ENCODE peak calls at places on chromosomes 6 and 20, in six cellular contexts. One of them, this sample, is unnamed.

GRCh38 chr20:3660262-3661059 is 2.7 kb downstream of the GFRA4 start:
- DNase-seq in stomach: no peak
- DNase-seq in IMR-90: no peak
- DNase-seq in ascending aorta: no peak
- DNase-seq in right atrium auricular region: no peak
- DNase-seq in tibial artery: peak; percentile 8
- DNase-seq in this sample: no peak

GRCh38 chr6:159595173-159595572 is 97.9 kb downstream of the SOD2 start:
- DNase-seq in stomach: no peak
- DNase-seq in IMR-90: peak; percentile 63
- DNase-seq in ascending aorta: peak; percentile 22
- DNase-seq in right atrium auricular region: no peak
- DNase-seq in tibial artery: no peak
- DNase-seq in this sample: peak; percentile 59

GRCh38 chr6:106279179-106279578 is 46.4 kb downstream of the ATG5 start:
- DNase-seq in stomach: no peak
- DNase-seq in IMR-90: peak; percentile 35
- DNase-seq in ascending aorta: no peak
- DNase-seq in right atrium auricular region: no peak
- DNase-seq in tibial artery: no peak
- DNase-seq in this sample: peak; percentile 17

GRCh38 chr6:72748759-72749158 is 126.9 kb downstream of the KCNQ5 start:
- DNase-seq in stomach: no peak
- DNase-seq in IMR-90: peak; percentile 84
- DNase-seq in ascending aorta: no peak
- DNase-seq in right atrium auricular region: no peak
- DNase-seq in tibial artery: no peak
- DNase-seq in this sample: peak; percentile 95

GRCh38 chr20:50636601-50637539 is 54.5 kb downstream of the RIPOR3 start:
- DNase-seq in stomach: no peak
- DNase-seq in IMR-90: peak; percentile 55
- DNase-seq in ascending aorta: no peak
- DNase-seq in right atrium auricular region: no peak
- DNase-seq in tibial artery: no peak
- DNase-seq in this sample: peak; percentile 9

GRCh38 chr6:144931172-144932035 is 646.3 kb downstream of the UTRN start:
- DNase-seq in stomach: peak; percentile 35
- DNase-seq in IMR-90: peak; percentile 36
- DNase-seq in ascending aorta: no peak
- DNase-seq in right atrium auricular region: no peak
- DNase-seq in tibial artery: no peak
- DNase-seq in this sample: peak; percentile 52

GRCh38 chr6:73180718-73181619 is 44.3 kb downstream of the KHDC1L start:
- DNase-seq in stomach: no peak
- DNase-seq in IMR-90: peak; percentile 84
- DNase-seq in ascending aorta: no peak
- DNase-seq in right atrium auricular region: no peak
- DNase-seq in tibial artery: no peak
- DNase-seq in this sample: peak; percentile 71

GRCh38 chr20:31822421-31823330 is 3.5 kb downstream of the MYLK2 start:
- DNase-seq in stomach: peak; percentile 76
- DNase-seq in IMR-90: peak; percentile 46
- DNase-seq in ascending aorta: peak; percentile 59
- DNase-seq in right atrium auricular region: peak; percentile 77
- DNase-seq in tibial artery: peak; percentile 76
- DNase-seq in this sample: peak; percentile 70

GRCh38 chr6:4781967-4782537 is 5.8 kb downstream of the CDYL start:
- DNase-seq in stomach: no peak
- DNase-seq in IMR-90: no peak
- DNase-seq in ascending aorta: no peak
- DNase-seq in right atrium auricular region: no peak
- DNase-seq in tibial artery: no peak
- DNase-seq in this sample: peak; percentile 28

GRCh38 chr6:134446228-134446848 is 128.4 kb upstream of the SGK1 start:
- DNase-seq in stomach: no peak
- DNase-seq in IMR-90: peak; percentile 78
- DNase-seq in ascending aorta: no peak
- DNase-seq in right atrium auricular region: no peak
- DNase-seq in tibial artery: no peak
- DNase-seq in this sample: peak; percentile 74

GRCh38 chr6:12008366-12009179 is 3.5 kb upstream of the HIVEP1 start:
- DNase-seq in stomach: peak; percentile 70
- DNase-seq in IMR-90: peak; percentile 43
- DNase-seq in ascending aorta: no peak
- DNase-seq in right atrium auricular region: peak; percentile 81
- DNase-seq in tibial artery: peak; percentile 76
- DNase-seq in this sample: peak; percentile 60

GRCh38 chr20:55424446-55424845 is 580.9 kb downstream of the CBLN4 start:
- DNase-seq in stomach: no peak
- DNase-seq in IMR-90: no peak
- DNase-seq in ascending aorta: no peak
- DNase-seq in right atrium auricular region: no peak
- DNase-seq in tibial artery: no peak
- DNase-seq in this sample: no peak

GRCh38 chr6:14746139-14746837 is 499.6 kb upstream of the JARID2 start:
- DNase-seq in stomach: no peak
- DNase-seq in IMR-90: no peak
- DNase-seq in ascending aorta: no peak
- DNase-seq in right atrium auricular region: no peak
- DNase-seq in tibial artery: no peak
- DNase-seq in this sample: no peak

GRCh38 chr20:49712918-49713778 is 530 bp downstream of the B4GALT5 start:
- DNase-seq in stomach: peak; percentile 44
- DNase-seq in IMR-90: peak; percentile 17
- DNase-seq in ascending aorta: no peak
- DNase-seq in right atrium auricular region: no peak
- DNase-seq in tibial artery: no peak
- DNase-seq in this sample: no peak

GRCh38 chr6:10138917-10139316 is 276.0 kb downstream of the TFAP2A start:
- DNase-seq in stomach: no peak
- DNase-seq in IMR-90: peak; percentile 21
- DNase-seq in ascending aorta: no peak
- DNase-seq in right atrium auricular region: no peak
- DNase-seq in tibial artery: no peak
- DNase-seq in this sample: peak; percentile 70

GRCh38 chr6:158283304-158284005 is 28.8 kb upstream of the TULP4 start:
- DNase-seq in stomach: no peak
- DNase-seq in IMR-90: peak; percentile 67
- DNase-seq in ascending aorta: no peak
- DNase-seq in right atrium auricular region: no peak
- DNase-seq in tibial artery: no peak
- DNase-seq in this sample: peak; percentile 67

GRCh38 chr20:45611054-45611453 is 18.5 kb upstream of the WFDC10A start:
- DNase-seq in stomach: no peak
- DNase-seq in IMR-90: peak; percentile 75
- DNase-seq in ascending aorta: no peak
- DNase-seq in right atrium auricular region: no peak
- DNase-seq in tibial artery: no peak
- DNase-seq in this sample: peak; percentile 16

GRCh38 chr6:20835315-20836010 is 301.2 kb downstream of the CDKAL1 start:
- DNase-seq in stomach: no peak
- DNase-seq in IMR-90: no peak
- DNase-seq in ascending aorta: no peak
- DNase-seq in right atrium auricular region: no peak
- DNase-seq in tibial artery: no peak
- DNase-seq in this sample: no peak

GRCh38 chr6:47161176-47161687 is 119.1 kb upstream of the ADGRF1 start:
- DNase-seq in stomach: no peak
- DNase-seq in IMR-90: peak; percentile 36
- DNase-seq in ascending aorta: no peak
- DNase-seq in right atrium auricular region: no peak
- DNase-seq in tibial artery: no peak
- DNase-seq in this sample: peak; percentile 56

GRCh38 chr6:49806145-49806544 is 19.1 kb upstream of the PGK2 start:
- DNase-seq in stomach: no peak
- DNase-seq in IMR-90: no peak
- DNase-seq in ascending aorta: no peak
- DNase-seq in right atrium auricular region: no peak
- DNase-seq in tibial artery: no peak
- DNase-seq in this sample: no peak

GRCh38 chr6:160256445-160256844 is 2.2 kb downstream of the SLC22A2 start:
- DNase-seq in stomach: no peak
- DNase-seq in IMR-90: no peak
- DNase-seq in ascending aorta: no peak
- DNase-seq in right atrium auricular region: no peak
- DNase-seq in tibial artery: no peak
- DNase-seq in this sample: no peak

GRCh38 chr6:2035046-2035445 is 210.4 kb downstream of the GMDS start:
- DNase-seq in stomach: peak; percentile 35
- DNase-seq in IMR-90: no peak
- DNase-seq in ascending aorta: no peak
- DNase-seq in right atrium auricular region: no peak
- DNase-seq in tibial artery: no peak
- DNase-seq in this sample: no peak

GRCh38 chr20:17491488-17491887 is 39.7 kb downstream of the BFSP1 start:
- DNase-seq in stomach: no peak
- DNase-seq in IMR-90: no peak
- DNase-seq in ascending aorta: no peak
- DNase-seq in right atrium auricular region: no peak
- DNase-seq in tibial artery: no peak
- DNase-seq in this sample: no peak

GRCh38 chr6:143556529-143556928 is 45.0 kb upstream of the FUCA2 start:
- DNase-seq in stomach: no peak
- DNase-seq in IMR-90: peak; percentile 95
- DNase-seq in ascending aorta: no peak
- DNase-seq in right atrium auricular region: no peak
- DNase-seq in tibial artery: no peak
- DNase-seq in this sample: peak; percentile 93

GRCh38 chr20:10708342-10709185 is 34.8 kb upstream of the JAG1 start:
- DNase-seq in stomach: no peak
- DNase-seq in IMR-90: peak; percentile 85
- DNase-seq in ascending aorta: no peak
- DNase-seq in right atrium auricular region: no peak
- DNase-seq in tibial artery: no peak
- DNase-seq in this sample: peak; percentile 90

GRCh38 chr6:82951389-82951788 is 114.3 kb downstream of the UBE3D start:
- DNase-seq in stomach: no peak
- DNase-seq in IMR-90: no peak
- DNase-seq in ascending aorta: no peak
- DNase-seq in right atrium auricular region: no peak
- DNase-seq in tibial artery: no peak
- DNase-seq in this sample: peak; percentile 21

GRCh38 chr6:157763129-157763893 is 59.7 kb upstream of the SNX9 start:
- DNase-seq in stomach: peak; percentile 99
- DNase-seq in IMR-90: peak; percentile 65
- DNase-seq in ascending aorta: no peak
- DNase-seq in right atrium auricular region: no peak
- DNase-seq in tibial artery: no peak
- DNase-seq in this sample: peak; percentile 43

GRCh38 chr20:3716195-3716834 is 3.9 kb upstream of the SIGLEC1 start:
- DNase-seq in stomach: no peak
- DNase-seq in IMR-90: peak; percentile 37
- DNase-seq in ascending aorta: no peak
- DNase-seq in right atrium auricular region: no peak
- DNase-seq in tibial artery: no peak
- DNase-seq in this sample: peak; percentile 34

GRCh38 chr6:21263531-21264287 is 329.8 kb upstream of the SOX4 start:
- DNase-seq in stomach: no peak
- DNase-seq in IMR-90: no peak
- DNase-seq in ascending aorta: no peak
- DNase-seq in right atrium auricular region: no peak
- DNase-seq in tibial artery: no peak
- DNase-seq in this sample: peak; percentile 19

GRCh38 chr20:19973920-19974620 is 43.1 kb upstream of the NAA20 start:
- DNase-seq in stomach: peak; percentile 42
- DNase-seq in IMR-90: peak; percentile 81
- DNase-seq in ascending aorta: peak; percentile 79
- DNase-seq in right atrium auricular region: peak; percentile 90
- DNase-seq in tibial artery: peak; percentile 94
- DNase-seq in this sample: peak; percentile 75

DNA sequence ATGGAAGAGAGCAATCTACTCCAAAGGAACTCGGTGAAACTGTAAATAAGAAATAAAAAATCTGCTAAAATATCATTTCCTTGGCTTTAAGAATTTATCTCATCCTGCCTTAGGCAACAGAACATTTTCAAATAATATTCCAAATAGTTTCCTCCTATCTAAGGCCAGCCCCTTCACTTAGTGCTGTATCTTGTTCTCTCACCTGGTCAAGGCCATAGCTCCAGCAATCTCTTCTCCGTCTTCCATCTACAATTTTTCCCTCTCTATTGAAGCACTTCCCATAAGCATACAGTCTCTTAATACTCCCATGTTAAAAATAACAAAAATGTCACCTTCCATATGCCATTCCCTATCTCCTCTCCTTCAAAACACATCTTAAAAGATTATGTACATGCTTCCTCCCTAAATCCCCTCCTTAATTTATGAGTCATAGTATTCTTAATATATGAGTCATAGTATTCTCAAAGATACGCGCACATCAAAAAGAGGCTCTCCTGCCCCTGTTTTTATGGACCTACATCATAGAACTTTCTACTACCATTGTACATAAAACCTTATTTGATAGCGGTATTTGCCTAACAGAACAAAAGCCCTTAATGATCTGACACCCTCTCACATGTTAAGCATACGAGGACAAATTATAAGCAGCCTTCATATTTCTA is 146.9 kb downstream of the PDE10A start:
- DNase-seq in stomach: no peak
- DNase-seq in IMR-90: peak; percentile 78
- DNase-seq in ascending aorta: no peak
- DNase-seq in right atrium auricular region: no peak
- DNase-seq in tibial artery: no peak
- DNase-seq in this sample: peak; percentile 42
- H3K4me3 ChIP-seq in stomach: no peak overlapping the region
- H3K4me3 ChIP-seq in IMR-90: no peak overlapping the region
- H3K4me3 ChIP-seq in ascending aorta: no peak overlapping the region
- H3K4me3 ChIP-seq in right atrium auricular region: no peak overlapping the region
- H3K4me3 ChIP-seq in tibial artery: no peak overlapping the region
- H3K4me3 ChIP-seq in this sample: no peak overlapping the region

GRCh38 chr20:15865553-15865952 is 707.7 kb downstream of the KIF16B start:
- DNase-seq in stomach: no peak
- DNase-seq in IMR-90: no peak
- DNase-seq in ascending aorta: no peak
- DNase-seq in right atrium auricular region: no peak
- DNase-seq in tibial artery: no peak
- DNase-seq in this sample: no peak
- H3K27me3 ChIP-seq in stomach: no peaks in the 10 kb centered on the region
- H3K27me3 ChIP-seq in IMR-90: no peaks in the 10 kb centered on the region
- H3K27me3 ChIP-seq in ascending aorta: no peaks in the 10 kb centered on the region
- H3K27me3 ChIP-seq in right atrium auricular region: no peaks in the 10 kb centered on the region
- H3K27me3 ChIP-seq in tibial artery: no peaks in the 10 kb centered on the region
- H3K27me3 ChIP-seq in this sample: no peaks in the 10 kb centered on the region

GRCh38 chr6:37741757-37742400 is 44.2 kb upstream of the MDGA1 start:
- DNase-seq in stomach: peak; percentile 89
- DNase-seq in IMR-90: no peak
- DNase-seq in ascending aorta: no peak
- DNase-seq in right atrium auricular region: no peak
- DNase-seq in tibial artery: no peak
- DNase-seq in this sample: no peak
- TF ChIP-seq CTCF in stomach: no peak
- TF ChIP-seq CTCF in IMR-90: no peak
- TF ChIP-seq CTCF in ascending aorta: no peak
- TF ChIP-seq CTCF in right atrium auricular region: peak; percentile 70
- TF ChIP-seq CTCF in tibial artery: no peak
- TF ChIP-seq CTCF in this sample: peak; percentile 48

DNA sequence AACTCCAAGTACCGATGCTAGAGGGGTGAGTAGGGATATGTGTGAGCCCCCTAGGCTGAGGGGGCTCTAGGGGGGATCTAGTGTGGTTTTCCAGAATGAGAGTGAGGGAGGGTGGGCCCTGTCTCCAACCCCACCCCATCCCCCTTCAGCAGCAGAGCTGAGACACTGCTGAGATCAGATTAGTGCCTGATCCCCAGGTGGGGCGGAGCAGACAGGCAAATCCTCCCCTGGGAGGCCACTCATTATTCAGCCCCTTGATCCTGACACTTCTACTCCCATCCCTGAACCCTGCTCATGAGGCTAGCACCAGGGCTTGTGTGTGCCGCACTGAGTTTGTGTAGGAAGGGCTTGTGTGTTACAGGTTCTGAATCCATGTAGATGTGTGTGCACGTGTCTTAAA is 42.5 kb downstream of the SPDEF start:
- DNase-seq in stomach: no peak
- DNase-seq in IMR-90: no peak
- DNase-seq in ascending aorta: no peak
- DNase-seq in right atrium auricular region: no peak
- DNase-seq in tibial artery: no peak
- DNase-seq in this sample: no peak
- H3K4me3 ChIP-seq in stomach: no peak overlapping the region
- H3K4me3 ChIP-seq in IMR-90: no peak overlapping the region
- H3K4me3 ChIP-seq in ascending aorta: no peak overlapping the region
- H3K4me3 ChIP-seq in right atrium auricular region: no peak overlapping the region
- H3K4me3 ChIP-seq in tibial artery: no peak overlapping the region
- H3K4me3 ChIP-seq in this sample: no peak overlapping the region

This sample was measured in fibroblast of lung.